ENCODE peak calls at places on chromosomes 5 and 9, in four cellular contexts. E is esophagus squamous epithelium, T is ELF-1, C is astrocyte of the spinal cord. N is an unnamed sample.
A peak's percentile ranks its signal among the peaks of the same experiment; 100 is the strongest.

GRCh38 chr5:38719916-38720315 is 125.9 kb upstream of the OSMR start:
- DNase-seq in E (no peak), T (no peak), C (peak; percentile 74), N (peak; percentile 79)

GRCh38 chr5:124584991-124585715 is 161.3 kb downstream of the ZNF608 start:
- DNase-seq in E (no peak), T (no peak), C (no peak), N (no peak)

GRCh38 chr5:120446896-120447295 is 17.2 kb upstream of the PRR16 start:
- DNase-seq in E (no peak), T (no peak), C (peak; percentile 27), N (peak; percentile 31)

GRCh38 chr5:40570408-40571129 is 109.1 kb upstream of the PTGER4 start:
- DNase-seq in E (no peak), T (no peak), C (peak; percentile 80), N (peak; percentile 77)

GRCh38 chr9:21970800-21971620 is 23.2 kb downstream of the CDKN2A start:
- DNase-seq in E (no peak), T (peak; percentile 15), C (peak; percentile 38), N (no peak)

GRCh38 chr9:137046094-137046787 is at the start of gene NPDC1:
- DNase-seq in E (no peak), T (peak; percentile 93), C (peak; percentile 62), N (peak; percentile 63)

GRCh38 chr5:123138774-123139173 is 49.7 kb downstream of the PRDM6 start:
- DNase-seq in E (no peak), T (no peak), C (no peak), N (no peak)

GRCh38 chr9:98502311-98502975 is 206.3 kb downstream of the GABBR2 start:
- DNase-seq in E (no peak), T (no peak), C (no peak), N (peak; percentile 36)

GRCh38 chr9:104864675-104865104 is 63.3 kb downstream of the ABCA1 start:
- DNase-seq in E (no peak), T (peak; percentile 23), C (peak; percentile 78), N (peak; percentile 80)

GRCh38 chr5:172102913-172103629 is 85.0 kb downstream of the STK10 start:
- DNase-seq in E (no peak), T (peak; percentile 96), C (peak; percentile 96), N (peak; percentile 90)

GRCh38 chr9:92187989-92188714 is 72.9 kb upstream of the SPTLC1 start:
- DNase-seq in E (no peak), T (no peak), C (peak; percentile 70), N (peak; percentile 20)

GRCh38 chr5:64811050-64811640 is 42.4 kb downstream of the CWC27 start:
- DNase-seq in E (no peak), T (peak; percentile 4), C (peak; percentile 71), N (peak; percentile 84)

GRCh38 chr9:105510024-105510423 is 47.9 kb upstream of the FKTN start:
- DNase-seq in E (no peak), T (no peak), C (peak; percentile 86), N (peak; percentile 96)

GRCh38 chr9:70260007-70260443 is 1.2 kb downstream of the SMC5 start:
- DNase-seq in E (no peak), T (peak; percentile 50), C (no peak), N (no peak)

GRCh38 chr5:56328753-56329560 is 95.8 kb upstream of the ANKRD55 start:
- DNase-seq in E (no peak), T (no peak), C (peak; percentile 55), N (peak; percentile 13)

GRCh38 chr9:74742792-74743389 is 144.8 kb downstream of the TRPM6 start:
- DNase-seq in E (no peak), T (peak; percentile 19), C (peak; percentile 54), N (peak; percentile 20)

GRCh38 chr9:137326436-137327060 is 24.5 kb upstream of the NRARP start:
- DNase-seq in E (no peak), T (no peak), C (no peak), N (no peak)

GRCh38 chr9:136686794-136687711 is at the start of gene AGPAT2:
- DNase-seq in E (peak; percentile 35), T (peak; percentile 44), C (peak; percentile 29), N (peak; percentile 46)

GRCh38 chr5:148970876-148971275 is 92.0 kb downstream of the SH3TC2 start:
- DNase-seq in E (no peak), T (no peak), C (no peak), N (no peak)

GRCh38 chr5:129069316-129069715 is 25.2 kb upstream of the ISOC1 start:
- DNase-seq in E (no peak), T (no peak), C (no peak), N (no peak)

GRCh38 chr9:3936520-3937235 is 363.2 kb downstream of the GLIS3 start:
- DNase-seq in E (no peak), T (no peak), C (no peak), N (no peak)

GRCh38 chr9:37936965-37937364 is 33.0 kb upstream of the SLC25A51 start:
- DNase-seq in E (no peak), T (peak; percentile 80), C (peak; percentile 66), N (peak; percentile 80)

GRCh38 chr9:98821831-98822230 is 14.4 kb downstream of the GALNT12 start:
- DNase-seq in E (no peak), T (no peak), C (no peak), N (no peak)

GRCh38 chr5:144742376-144742775 is 571.7 kb downstream of the KCTD16 start:
- DNase-seq in E (no peak), T (no peak), C (no peak), N (no peak)

GRCh38 chr9:95157491-95158151 is 159.9 kb downstream of the FANCC start:
- DNase-seq in E (no peak), T (no peak), C (peak; percentile 90), N (peak; percentile 92)

GRCh38 chr5:38871790-38872551 is 26.2 kb downstream of the OSMR start:
- DNase-seq in E (no peak), T (no peak), C (peak; percentile 97), N (peak; percentile 99)

GRCh38 chr9:125963932-125964331 is 216.8 kb downstream of the PBX3 start:
- DNase-seq in E (no peak), T (no peak), C (no peak), N (no peak)

GRCh38 chr9:20524776-20525175 is 97.5 kb downstream of the MLLT3 start:
- DNase-seq in E (no peak), T (peak; percentile 40), C (no peak), N (no peak)

GRCh38 chr5:60842859-60843692 is 993 bp downstream of the ELOVL7 start:
- DNase-seq in E (no peak), T (peak; percentile 51), C (peak; percentile 8), N (no peak)

GRCh38 chr9:74447451-74448193 is 49.5 kb upstream of the RORB start:
- DNase-seq in E (no peak), T (no peak), C (no peak), N (no peak)

GRCh38 chr5:108720416-108720815 is 27.3 kb upstream of the FER start:
- DNase-seq in E (no peak), T (no peak), C (no peak), N (peak; percentile 25)

GRCh38 chr5:167244583-167244982 is 1046.9 kb upstream of the WWC1 start:
- DNase-seq in E (no peak), T (peak; percentile 54), C (peak; percentile 18), N (no peak)

GRCh38 chr5:74916831-74917710 is 50.9 kb upstream of the FAM169A start:
- DNase-seq in E (no peak), T (no peak), C (peak; percentile 28), N (no peak)

GRCh38 chr5:94700592-94700991 is 82.1 kb downstream of the SLF1 start:
- DNase-seq in E (no peak), T (no peak), C (no peak), N (no peak)

GRCh38 chr5:139810341-139811075 is 14.9 kb downstream of the PSD2 start:
- DNase-seq in E (no peak), T (no peak), C (no peak), N (no peak)

GRCh38 chr5:129506092-129506491 is 46.0 kb downstream of the ADAMTS19 start:
- DNase-seq in E (no peak), T (no peak), C (peak; percentile 62), N (peak; percentile 50)

GRCh38 chr5:100577506-100577905 is 42.3 kb downstream of the FAM174A start:
- DNase-seq in E (no peak), T (no peak), C (no peak), N (no peak)

GRCh38 chr5:23257656-23258055 is 249.8 kb upstream of the PRDM9 start:
- DNase-seq in E (no peak), T (no peak), C (no peak), N (peak; percentile 23)

GRCh38 chr9:131038256-131039128 is 29.5 kb downstream of the LAMC3 start:
- DNase-seq in E (no peak), T (no peak), C (no peak), N (no peak)

GRCh38 chr9:69425402-69425801 is 100.4 kb downstream of the ENTREP1 start:
- DNase-seq in E (no peak), T (no peak), C (no peak), N (no peak)

N was measured in fibroblast of lung.